ENCODE peak calls at places on chromosomes 2 and 18, in four cellular contexts. Y is WTC11, V is K562, J is HepG2. P is an unnamed sample.

GRCh38 chr18:8801263-8801901 is 96.0 kb downstream of the MTCL1 start:
- DNase-seq in Y (no peak), V (no peak), J (no peak), P (no peak)

GRCh38 chr2:10006248-10007147 is 36.9 kb upstream of the KLF11 start:
- DNase-seq in J (no peak), Y (no peak), V (no peak), P (no peak)

GRCh38 chr2:74464406-74464805 is 776 bp downstream of the MOGS start:
- DNase-seq in V (no peak), J (no peak), Y (no peak), P (no peak)

GRCh38 chr2:118046628-118047210 is 32.8 kb upstream of the CCDC93 start:
- DNase-seq in Y (no peak), J (peak), V (peak), P (no peak)

GRCh38 chr2:163667064-163667887 is 68.5 kb downstream of the FIGN start:
- DNase-seq in J (peak), Y (no peak), V (no peak), P (no peak)

GRCh38 chr2:174606336-174606735 is 8.7 kb upstream of the WIPF1 start:
- DNase-seq in V (no peak), J (no peak), Y (no peak), P (no peak)

GRCh38 chr18:8721716-8722115 is 16.4 kb downstream of the MTCL1 start:
- DNase-seq in Y (no peak), V (no peak), J (peak), P (no peak)

GRCh38 chr2:56687169-56687568 is 503.4 kb downstream of the CCDC85A start:
- DNase-seq in J (no peak), V (no peak), Y (no peak), P (no peak)

GRCh38 chr2:188798159-188798558 is 176.0 kb upstream of the COL3A1 start:
- DNase-seq in J (no peak), Y (no peak), V (no peak), P (no peak)

GRCh38 chr18:23043803-23044376 is 91.4 kb upstream of the CABLES1 start:
- DNase-seq in J (no peak), V (no peak), Y (no peak), P (no peak)

GRCh38 chr2:55019547-55020258 is 30.5 kb downstream of the RTN4 start:
- DNase-seq in Y (no peak), J (no peak), V (no peak), P (no peak)

GRCh38 chr2:224523626-224524577 is 61.3 kb downstream of the CUL3 start:
- DNase-seq in Y (no peak), J (no peak), V (no peak), P (no peak)

GRCh38 chr18:26614374-26614773 is 66.0 kb upstream of the KCTD1 start:
- DNase-seq in V (no peak), J (no peak), Y (no peak), P (no peak)

GRCh38 chr2:228318218-228318617 is 136.7 kb upstream of the SPHKAP start:
- DNase-seq in J (peak), Y (peak), V (no peak), P (no peak)

GRCh38 chr18:905307-905947 is 756 bp downstream of the ADCYAP1 start:
- DNase-seq in Y (peak), J (no peak), V (no peak), P (no peak)

GRCh38 chr2:239230318-239231052 is 170.3 kb downstream of the HDAC4 start:
- DNase-seq in Y (no peak), J (no peak), V (no peak), P (no peak)

GRCh38 chr2:30491225-30491624 is 44.2 kb downstream of the LCLAT1 start:
- DNase-seq in J (no peak), Y (no peak), V (no peak), P (no peak)

GRCh38 chr2:44707945-44708645 is 233.4 kb upstream of the SIX3 start:
- DNase-seq in V (no peak), Y (no peak), J (no peak), P (peak)

GRCh38 chr18:57586243-57587049 is at the start of gene FECH:
- DNase-seq in Y (peak), V (peak), J (peak), P (no peak)

GRCh38 chr2:69168950-69169695 is 156.1 kb downstream of the ANTXR1 start:
- DNase-seq in V (no peak), Y (no peak), J (no peak), P (no peak)

GRCh38 chr2:105324732-105325131 is 4.8 kb downstream of the TGFBRAP1 start:
- DNase-seq in V (no peak), J (no peak), Y (no peak), P (no peak)

GRCh38 chr2:110157153-110157793 is 41.7 kb upstream of the MALL start:
- DNase-seq in J (peak), Y (no peak), V (peak), P (peak)
- TF ChIP-seq TCF7 in J (no peak), Y (no peak), V (no peak), P (no peak)

DNA sequence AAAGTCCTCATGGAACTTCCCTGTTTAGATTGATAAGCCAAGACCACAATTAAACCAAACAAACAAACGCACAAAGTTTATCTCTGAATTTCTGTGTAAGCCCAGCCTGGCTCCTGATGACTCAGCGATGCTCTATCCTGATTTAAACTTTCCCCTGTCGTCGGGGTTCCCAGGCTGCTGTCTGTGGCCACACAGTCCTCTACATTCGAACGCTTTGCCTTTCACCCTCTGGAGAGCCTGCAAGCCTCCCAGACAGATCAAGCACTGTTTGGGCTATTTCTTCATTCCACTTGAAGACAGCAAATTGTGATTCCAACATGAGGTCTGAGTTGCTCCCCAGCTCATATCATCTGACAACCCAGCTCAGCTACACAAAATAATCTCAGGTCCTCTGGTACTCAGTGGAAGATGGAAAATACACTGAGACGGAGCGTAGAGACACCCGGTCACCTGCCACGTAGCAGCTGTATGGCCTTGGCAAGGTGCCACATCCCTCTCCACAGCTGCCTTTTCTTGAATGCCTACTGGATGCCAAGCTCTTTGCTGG is 51.2 kb downstream of the CYRIA start:
- DNase-seq in V (no peak), Y (no peak), J (no peak), P (no peak)
- TF ChIP-seq TCF7 in V (no peak), Y (no peak), J (no peak), P (no peak)

GRCh38 chr2:101693991-101694588 is 3.4 kb upstream of the MAP4K4 start:
- DNase-seq in Y (no peak), V (no peak), J (no peak), P (no peak)
- TF ChIP-seq TCF7 in Y (no peak), V (no peak), J (no peak), P (no peak)

DNA sequence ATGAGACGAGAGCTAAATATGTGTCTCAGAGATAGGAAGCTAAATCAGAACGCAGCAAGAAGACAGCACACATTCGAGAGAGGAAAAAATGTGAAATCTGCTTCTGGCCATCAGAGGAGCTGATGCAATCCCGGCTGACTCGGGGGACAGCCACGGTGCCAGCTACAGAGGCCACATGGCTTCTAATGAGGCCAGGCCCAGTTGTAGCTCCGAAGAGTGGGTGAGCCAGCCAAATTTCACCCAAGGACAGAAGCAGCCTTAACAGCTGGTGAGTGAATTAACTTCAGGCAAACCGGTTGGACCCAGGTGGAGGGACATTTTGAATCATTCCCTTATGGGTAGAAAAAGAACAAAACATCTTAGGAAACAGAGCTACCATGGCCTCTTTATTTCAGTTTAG is 754.1 kb downstream of the RNF144A start:
- DNase-seq in V (no peak), Y (no peak), J (no peak), P (no peak)
- TF ChIP-seq TCF7 in V (no peak), Y (no peak), J (no peak), P (no peak)

GRCh38 chr2:171522057-171522803 is at the start of gene CYBRD1:
- DNase-seq in Y (peak), J (no peak), V (peak), P (no peak)

GRCh38 chr2:171521361-171522056 is 765 bp upstream of the CYBRD1 start:
- DNase-seq in J (no peak), V (peak), Y (no peak), P (no peak)

GRCh38 chr2:171523339-171523931 is 1.2 kb downstream of the CYBRD1 start:
- DNase-seq in Y (peak), J (peak), V (peak), P (no peak)

GRCh38 chr2:171523969-171524401 is 1.7 kb downstream of the CYBRD1 start:
- DNase-seq in V (no peak), J (no peak), Y (no peak), P (no peak)

GRCh38 chr2:171522804-171523338 is 597 bp downstream of the CYBRD1 start:
- DNase-seq in J (no peak), Y (peak), V (peak), P (no peak)
- TF ChIP-seq TCF7 in J (no peak), Y (no peak), V (no peak), P (no peak)

GRCh38 chr2:7609556-7610323 is 692.5 kb downstream of the RNF144A start:
- DNase-seq in J (no peak), V (no peak), Y (no peak), P (no peak)
- TF ChIP-seq TCF7 in J (no peak), V (no peak), Y (no peak), P (no peak)

GRCh38 chr2:213231966-213232365 is 52.3 kb upstream of the SPAG16 start:
- DNase-seq in V (no peak), Y (no peak), J (no peak), P (no peak)

GRCh38 chr2:213232649-213233437 is 51.4 kb upstream of the SPAG16 start:
- DNase-seq in J (no peak), Y (peak), V (no peak), P (peak)

GRCh38 chr2:213227458-213227857 is 56.8 kb upstream of the SPAG16 start:
- DNase-seq in V (no peak), Y (no peak), J (no peak), P (peak)

GRCh38 chr2:213228638-213229037 is 55.6 kb upstream of the SPAG16 start:
- DNase-seq in J (no peak), V (no peak), Y (no peak), P (no peak)

GRCh38 chr2:213229814-213230213 is 54.5 kb upstream of the SPAG16 start:
- DNase-seq in V (no peak), Y (no peak), J (peak), P (no peak)
- TF ChIP-seq TCF7 in V (no peak), Y (no peak), J (no peak), P (no peak)

P was measured in GM12878.